ENCODE peak calls at places on chromosomes 5 and 9, in nine cellular contexts. O is hypothalamus; V is ovary; U is T follicular helper cell; M is astrocyte of the cerebellum; H is stimulated activated CD4-positive, alpha-beta T cell treated with anti-CD3 and anti-CD28 coated beads, Interleukin-1b, Interleukin-23, amount 100 ng/mL, for 24 hours; B is GM23248; C is AG04450; F is activated CD8-positive, alpha-beta memory T cell treated with anti-CD3 and anti-CD28 coated beads for 4 hours. G is an unnamed sample.

GRCh38 chr9:4837768-4838546 is 45.2 kb downstream of the RCL1 start:
- DNase-seq in U (no peak), O (no peak), C (peak), M (peak), F (no peak), H (no peak), V (no peak), B (peak), G (no peak)

GRCh38 chr9:137762414-137763061 is 115.0 kb upstream of the CACNA1B start:
- DNase-seq in B (no peak), F (no peak), V (no peak), C (no peak), M (no peak), H (no peak), O (no peak), U (no peak), G (no peak)

GRCh38 chr5:13251623-13252367 is 692.7 kb downstream of the DNAH5 start:
- DNase-seq in B (peak), C (no peak), M (no peak), V (no peak), F (no peak), H (no peak), U (no peak), O (no peak), G (peak)

GRCh38 chr5:132498152-132498551 is 7.6 kb upstream of the IRF1 start:
- DNase-seq in O (no peak), M (no peak), C (no peak), B (peak), H (no peak), V (peak), F (no peak), U (no peak), G (no peak)

GRCh38 chr9:81621785-81622243 is 67.5 kb downstream of the TLE1 start:
- DNase-seq in C (no peak), H (no peak), O (no peak), U (no peak), V (no peak), M (no peak), F (no peak), B (no peak), G (no peak)

GRCh38 chr9:99419099-99419498 is 197.0 kb downstream of the SEC61B start:
- DNase-seq in V (no peak), O (no peak), B (no peak), H (no peak), U (no peak), F (no peak), M (no peak), C (peak), G (no peak)

GRCh38 chr5:89073045-89073444 is 190.1 kb upstream of the MEF2C start:
- DNase-seq in F (no peak), O (no peak), U (no peak), V (no peak), B (no peak), C (no peak), H (no peak), M (no peak), G (no peak)

GRCh38 chr9:93124793-93125192 is 9.3 kb downstream of the NINJ1 start:
- DNase-seq in C (no peak), F (no peak), U (no peak), V (peak), O (no peak), M (no peak), H (no peak), B (no peak), G (peak)